ENCODE peak calls at places on chromosomes 4 and X, in four cellular contexts. Q, D, R and J are unnamed samples.

GRCh38 chrX:8960809-8961413 is 73.0 kb downstream of the FAM9B start:
- DNase-seq in Q (no peak), D (no peak), R (no peak), J (no peak)

GRCh38 chr4:6343950-6344408 is 74.3 kb downstream of the WFS1 start:
- DNase-seq in Q (no peak), D (no peak), R (no peak), J (no peak)

GRCh38 chr4:83251074-83251835 is 33.3 kb downstream of the COQ2 start:
- DNase-seq in Q (no peak), D (no peak), R (no peak), J (no peak)

GRCh38 chrX:135328421-135329005 is 19.2 kb downstream of the ETDC start:
- DNase-seq in Q (no peak), D (no peak), R (no peak), J (no peak)

GRCh38 chr4:38868055-38868965 is 704 bp downstream of the FAM114A1 start:
- DNase-seq in Q (no peak), D (no peak), R (no peak), J (no peak)

GRCh38 chrX:149010899-149011224 is 494.2 kb downstream of the IDS start:
- DNase-seq in Q (no peak), D (no peak), R (no peak), J (no peak)

GRCh38 chr4:17033256-17034245 is 135.1 kb upstream of the LDB2 start:
- DNase-seq in Q (no peak), D (no peak), R (no peak), J (no peak)

GRCh38 chr4:156764145-156764544 is 207.5 kb downstream of the PDGFC start:
- DNase-seq in Q (no peak), D (no peak), R (no peak), J (no peak)

GRCh38 chr4:10879411-10880110 is 195.0 kb upstream of the CLNK start:
- DNase-seq in Q (no peak), D (no peak), R (no peak), J (no peak)

GRCh38 chr4:102334624-102335023 is 10.7 kb downstream of the SLC39A8 start:
- DNase-seq in Q (no peak), D (no peak), R (no peak), J (no peak)

GRCh38 chrX:107146670-107147069 is 28.0 kb upstream of the RBM41 start:
- DNase-seq in Q (no peak), D (no peak), R (no peak), J (no peak)

GRCh38 chr4:89110541-89110985 is 770 bp upstream of the TIGD2 start:
- DNase-seq in Q (no peak), D (no peak), R (no peak), J (no peak)

GRCh38 chrX:84224741-84225140 is 36.7 kb upstream of the RPS6KA6 start:
- DNase-seq in Q (no peak), D (no peak), R (no peak), J (no peak)

GRCh38 chr4:62548108-62548524 is 1348.0 kb downstream of the ADGRL3 start:
- DNase-seq in Q (no peak), D (no peak), R (no peak), J (no peak)

GRCh38 chrX:45063319-45064095 is 137.2 kb downstream of the DIPK2B start:
- DNase-seq in Q (no peak), D (no peak), R (no peak), J (no peak)

GRCh38 chr4:183507928-183508327 is 3.1 kb downstream of the ING2 start:
- DNase-seq in Q (no peak), D (no peak), R (no peak), J (no peak)

GRCh38 chrX:148588649-148589310 is 88.4 kb downstream of the AFF2 start:
- DNase-seq in Q (no peak), D (no peak), R (no peak), J (no peak)

GRCh38 chr4:186104895-186105720 is 604 bp downstream of the FAM149A start:
- DNase-seq in Q (no peak), D (no peak), R (no peak), J (no peak)

GRCh38 chr4:29970626-29971025 is 749.5 kb upstream of the PCDH7 start:
- DNase-seq in Q (no peak), D (no peak), R (no peak), J (no peak)

GRCh38 chr4:48109413-48110263 is 24.4 kb downstream of the TXK start:
- DNase-seq in Q (no peak), D (no peak), R (no peak), J (no peak)

GRCh38 chrX:100085851-100086250 is 324.2 kb downstream of the PCDH19 start:
- DNase-seq in Q (no peak), D (no peak), R (no peak), J (no peak)

GRCh38 chr4:45147866-45148265 is 421.5 kb upstream of the GNPDA2 start:
- DNase-seq in Q (no peak), D (no peak), R (no peak), J (no peak)

GRCh38 chr4:74682567-74683359 is 111.6 kb downstream of the BTC start:
- DNase-seq in Q (no peak), D (no peak), R (no peak), J (no peak)

GRCh38 chrX:9654928-9655327 is 110.7 kb downstream of the GPR143 start:
- DNase-seq in Q (no peak), D (no peak), R (no peak), J (no peak)